ENCODE peak calls at places on chromosome 21, in five cellular contexts. S is CD8-positive, alpha-beta T cell; T is upper lobe of right lung; E is aorta; N is A549. D is an unnamed sample.
A peak's percentile ranks its signal among the peaks of the same experiment; 100 is the strongest.

GRCh38 chr21:15421521-15421920 is 308.3 kb upstream of the USP25 start:
- DNase-seq in E (no peak), T (no peak), S (no peak), N (no peak), D (no peak)

GRCh38 chr21:8991968-8992621 is 1529.3 kb upstream of the TPTE start:
- DNase-seq in E (no peak), S (no peak), T (no peak), N (no peak), D (no peak)

GRCh38 chr21:35578350-35578782 is 482.0 kb downstream of the SETD4 start:
- DNase-seq in S (no peak), N (no peak), T (no peak), E (no peak), D (no peak)

GRCh38 chr21:8989261-8989882 is 1532.0 kb upstream of the TPTE start:
- DNase-seq in E (no peak), S (no peak), T (no peak), N (no peak), D (no peak)

GRCh38 chr21:28436286-28436932 is 556.3 kb downstream of the LTN1 start:
- DNase-seq in S (no peak), T (no peak), N (no peak), E (no peak), D (no peak)

GRCh38 chr21:34945288-34945687 is 103.8 kb downstream of the RUNX1 start:
- DNase-seq in S (no peak), T (no peak), E (no peak), N (no peak), D (no peak)

GRCh38 chr21:33029975-33030461 is 4.3 kb downstream of the OLIG2 start:
- DNase-seq in N (no peak), S (no peak), E (no peak), T (no peak), D (no peak)

GRCh38 chr21:28066051-28066450 is 926.6 kb downstream of the LTN1 start:
- DNase-seq in T (no peak), E (no peak), S (no peak), N (no peak), D (no peak)

GRCh38 chr21:29002442-29003144 is 9.9 kb upstream of the LTN1 start:
- DNase-seq in T (peak; percentile 98), N (peak; percentile 84), S (peak; percentile 95), E (peak; percentile 98), D (peak; percentile 96)

GRCh38 chr21:34835526-34835925 is 166.7 kb downstream of the CLIC6 start:
- DNase-seq in E (no peak), N (no peak), S (no peak), T (no peak), D (peak; percentile 23)

DNA sequence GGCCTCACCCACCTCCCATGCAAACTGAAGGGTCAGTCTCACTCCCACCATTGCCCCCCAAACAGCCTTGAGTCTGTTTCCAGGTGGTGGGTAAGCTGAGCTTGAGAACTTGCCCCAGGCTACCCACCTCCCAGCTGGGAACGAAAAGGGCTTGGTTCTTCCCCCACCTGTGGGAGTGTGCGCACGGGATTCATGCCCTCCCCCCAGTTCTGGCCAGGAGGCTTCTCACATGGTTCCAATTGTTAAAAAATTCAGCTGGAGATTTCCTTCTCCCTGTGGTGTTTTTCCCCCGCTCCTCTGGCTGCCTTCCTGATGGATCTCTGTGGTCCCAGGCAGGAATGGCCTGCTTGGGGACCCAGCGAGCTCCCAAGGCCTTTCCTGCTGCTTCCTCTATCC is 81.8 kb upstream of the C21orf91 start:
- DNase-seq in E (no peak), T (no peak), S (no peak), N (no peak), D (no peak)
- H3K4me3 ChIP-seq in E (no peak overlapping the region), T (no peak overlapping the region), S (no peak overlapping the region), N (no peak overlapping the region), D (no peak overlapping the region)

DNA sequence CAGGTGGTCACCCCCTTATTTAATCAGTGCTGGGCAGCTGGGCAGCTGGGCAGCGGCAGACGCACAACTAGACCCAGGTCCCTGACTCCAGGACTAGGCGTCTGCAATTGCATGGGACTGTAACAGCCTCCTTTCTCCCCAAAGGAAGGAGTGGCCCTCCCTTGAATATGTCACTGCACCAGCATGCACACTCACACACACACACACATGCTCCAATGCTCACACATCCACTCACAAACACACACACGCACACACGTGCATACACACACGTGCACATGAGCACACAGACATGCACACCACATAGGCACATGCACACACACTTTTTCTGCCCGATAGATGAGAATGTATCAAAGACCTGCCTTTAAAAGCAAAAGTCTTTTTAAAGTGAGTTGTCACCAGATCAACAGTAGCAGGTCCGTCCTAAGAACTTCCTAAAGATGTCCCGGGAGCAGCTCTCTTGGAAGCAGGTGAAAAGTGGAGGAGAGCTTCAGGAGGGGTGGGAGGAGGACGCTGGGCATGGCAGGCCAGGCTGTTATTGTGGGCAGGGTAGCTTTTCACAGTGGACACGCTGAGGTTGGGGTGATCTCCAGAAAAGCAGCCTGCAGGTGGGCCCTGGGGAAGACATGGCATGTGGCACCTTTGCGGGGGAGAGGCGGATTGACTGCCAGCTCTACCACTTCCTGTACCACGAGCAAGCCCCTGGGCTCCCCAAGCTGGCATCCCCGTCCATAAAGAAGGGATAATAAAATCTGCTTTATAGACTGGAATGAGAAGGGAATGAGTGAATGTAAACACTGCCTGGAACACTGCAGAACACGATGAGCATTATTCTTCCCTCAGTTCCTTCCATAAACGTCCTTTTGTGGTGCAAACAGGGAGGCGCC is 1.7 kb downstream of the PDE9A start:
- DNase-seq in S (no peak), E (no peak), N (no peak), T (no peak), D (peak; percentile 65)
- H3K4me3 ChIP-seq in S (peak overlapping the region; percentile 68), E (no peak overlapping the region), N (peak overlapping the region; percentile 77), T (peak overlapping the region; percentile 66), D (peak overlapping the region; percentile 64)

DNA sequence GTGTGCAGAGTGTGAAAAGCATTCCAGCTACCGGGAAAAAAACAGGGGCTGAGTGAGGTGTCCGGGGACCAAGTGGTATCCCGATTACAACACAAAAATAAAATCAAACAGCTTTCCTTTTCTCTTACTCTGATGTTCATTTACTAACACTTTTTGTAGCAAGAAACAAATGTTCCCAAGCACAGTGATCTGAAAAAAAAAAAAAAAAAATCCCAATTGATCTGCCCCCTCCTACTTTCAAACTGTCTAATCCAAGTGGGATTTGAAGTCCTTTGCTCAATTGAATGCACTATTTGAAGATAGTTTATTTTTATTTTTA is 1.3 kb downstream of the BACE2 start:
- DNase-seq in S (no peak), N (no peak), T (no peak), E (no peak), D (no peak)
- H3K4me3 ChIP-seq in S (no peak overlapping the region), N (peak overlapping the region; percentile 69), T (peak overlapping the region; percentile 73), E (peak overlapping the region; percentile 94), D (peak overlapping the region; percentile 91)

DNA sequence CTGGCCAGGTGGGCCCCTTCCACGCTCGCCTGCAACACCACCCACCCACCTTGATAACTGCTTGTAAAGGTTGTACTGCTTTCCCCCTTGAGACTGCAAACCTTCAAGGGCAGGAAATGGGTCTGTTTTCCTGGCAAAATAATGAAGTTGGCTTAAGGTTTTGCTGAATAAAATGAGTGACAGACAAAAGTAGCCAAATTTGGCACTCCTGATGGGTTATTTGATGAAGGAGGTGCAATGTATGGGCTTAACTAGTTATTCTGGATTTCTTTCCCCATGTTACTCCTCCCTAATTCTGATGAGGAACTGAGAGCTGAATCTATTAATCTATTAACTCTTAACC is 14.6 kb upstream of the HLCS start:
- DNase-seq in T (no peak), E (no peak), S (no peak), N (no peak), D (no peak)
- H3K4me3 ChIP-seq in T (peak overlapping the region; percentile 53), E (peak overlapping the region; percentile 50), S (peak overlapping the region; percentile 50), N (peak overlapping the region; percentile 33), D (peak overlapping the region; percentile 42)

DNA sequence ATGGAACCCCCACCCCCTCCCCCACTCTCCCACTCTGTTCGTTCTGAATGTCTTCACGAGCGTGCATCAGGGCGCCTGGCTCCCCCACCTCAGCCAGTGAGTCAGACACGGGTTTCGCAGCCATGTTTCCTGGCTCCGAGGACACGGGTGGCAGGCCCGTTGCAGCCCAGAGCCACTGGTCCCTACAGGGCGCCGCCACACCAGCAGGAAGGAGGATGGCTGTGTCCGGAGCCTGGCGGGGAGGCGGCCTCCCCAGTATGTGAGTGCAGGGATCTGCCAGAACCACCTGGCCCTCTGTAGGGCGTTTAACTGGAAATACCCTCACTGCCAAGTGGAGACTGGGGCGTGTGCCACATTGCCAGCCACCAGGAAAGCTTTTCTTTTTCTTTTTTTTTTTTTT is 18.5 kb downstream of the CSTB start:
- DNase-seq in E (peak; percentile 74), T (no peak), N (no peak), S (no peak), D (no peak)
- H3K4me3 ChIP-seq in E (no peak overlapping the region), T (no peak overlapping the region), N (no peak overlapping the region), S (no peak overlapping the region), D (no peak overlapping the region)

GRCh38 chr21:43325036-43325435 is 101.9 kb downstream of the SIK1 start:
- DNase-seq in E (no peak), T (no peak), S (no peak), N (no peak), D (no peak)

GRCh38 chr21:43322311-43322710 is 104.6 kb downstream of the SIK1 start:
- DNase-seq in S (no peak), N (no peak), E (no peak), T (no peak), D (no peak)

GRCh38 chr21:43322805-43323204 is 104.1 kb downstream of the SIK1 start:
- DNase-seq in E (no peak), S (no peak), N (no peak), T (no peak), D (no peak)

GRCh38 chr21:43324596-43324995 is 102.3 kb downstream of the SIK1 start:
- DNase-seq in S (no peak), E (no peak), N (no peak), T (no peak), D (no peak)

DNA sequence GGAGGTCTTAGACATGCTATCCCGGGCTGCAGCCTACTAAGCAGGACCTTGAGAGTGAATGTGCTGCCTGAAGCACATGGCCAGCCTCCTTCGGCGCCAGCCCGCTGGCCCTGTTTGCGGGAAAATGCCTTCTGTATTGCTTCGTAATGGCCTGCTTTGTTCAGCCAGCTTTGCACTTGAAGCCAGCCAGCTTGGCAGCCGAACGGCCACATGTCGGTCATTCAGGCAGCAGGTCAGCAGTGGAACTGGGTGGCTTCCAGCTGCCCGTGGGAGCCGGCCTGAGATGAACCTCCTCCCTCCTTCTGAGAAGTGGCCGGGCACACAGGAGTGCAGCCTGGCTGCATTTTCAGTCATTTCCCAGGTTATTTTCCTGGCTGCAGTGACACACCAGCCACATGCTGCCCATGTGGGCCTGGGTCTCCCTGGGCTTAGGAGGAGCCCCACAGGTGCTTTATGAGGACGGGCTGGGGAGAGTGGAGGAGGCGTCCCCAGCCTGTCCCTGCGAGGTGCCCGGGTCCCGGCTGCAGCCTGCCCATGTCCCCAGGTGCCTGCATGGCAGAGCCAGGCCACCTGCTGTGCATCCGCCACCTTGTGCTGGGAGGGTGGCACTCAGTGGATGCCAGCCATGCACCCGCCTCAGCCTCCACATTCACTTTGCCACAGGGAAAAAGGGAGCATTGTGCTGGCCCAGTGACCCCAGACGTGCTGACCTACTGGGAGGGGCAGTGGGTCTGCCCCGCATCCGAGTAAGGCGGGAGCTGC is 103.5 kb downstream of the SIK1 start:
- DNase-seq in T (peak; percentile 93), S (no peak), N (no peak), E (peak; percentile 67), D (no peak)
- H3K4me3 ChIP-seq in T (no peak overlapping the region), S (no peak overlapping the region), N (no peak overlapping the region), E (no peak overlapping the region), D (no peak overlapping the region)

D was measured in transverse colon.